ENCODE peak calls at places on chromosomes 4 and X, in four cellular contexts. T is OCI-LY7, V is fibroblast of lung, E is mucosa of descending colon. Q is an unnamed sample.

GRCh38 chrX:129318375-129318774 is 204.9 kb downstream of the SMARCA1 start:
- DNase-seq in V (peak), E (no peak), T (peak), Q (no peak)

GRCh38 chrX:17081535-17081934 is 135.1 kb downstream of the REPS2 start:
- DNase-seq in E (no peak), V (peak), T (no peak), Q (no peak)

GRCh38 chr4:90357117-90357710 is 230.0 kb downstream of the CCSER1 start:
- DNase-seq in V (peak), T (peak), E (no peak), Q (peak)

GRCh38 chr4:80500593-80500992 is 165.1 kb downstream of the CFAP299 start:
- DNase-seq in E (no peak), V (no peak), T (peak), Q (peak)

GRCh38 chrX:133523526-133523925 is 108.2 kb upstream of the GPC4 start:
- DNase-seq in V (no peak), E (no peak), T (no peak), Q (no peak)

GRCh38 chr4:128974203-128974602 is 119.1 kb downstream of the SCLT1 start:
- DNase-seq in E (no peak), T (no peak), V (peak), Q (no peak)

GRCh38 chr4:53019485-53020382 is 157.6 kb downstream of the RASL11B start:
- DNase-seq in E (no peak), T (no peak), V (peak), Q (peak)

GRCh38 chr4:186557486-186557885 is 2.1 kb upstream of the MTNR1A start:
- DNase-seq in V (peak), T (no peak), E (no peak), Q (peak)

GRCh38 chrX:48600226-48600625 is 2.9 kb downstream of the WDR13 start:
- DNase-seq in E (no peak), T (no peak), V (no peak), Q (no peak)

GRCh38 chr4:47839259-47839658 is 1.4 kb upstream of the CORIN start:
- DNase-seq in E (no peak), T (peak), V (peak), Q (no peak)

GRCh38 chr4:13982008-13982407 is 354.5 kb upstream of the BOD1L1 start:
- DNase-seq in E (no peak), V (no peak), T (no peak), Q (no peak)

GRCh38 chrX:154793084-154793483 is 12.2 kb downstream of the MPP1 start:
- DNase-seq in T (no peak), E (no peak), V (no peak), Q (no peak)

GRCh38 chrX:12970691-12971202 is 4.2 kb upstream of the TMSB4X start:
- DNase-seq in T (no peak), V (peak), E (no peak), Q (peak)

GRCh38 chr4:137532869-137533236 is 559 bp upstream of the PCDH18 start:
- DNase-seq in E (no peak), T (no peak), V (peak), Q (no peak)

GRCh38 chr4:137530176-137530575 is 2.1 kb downstream of the PCDH18 start:
- DNase-seq in T (no peak), V (peak), E (no peak), Q (peak)

GRCh38 chr4:137529432-137529831 is 2.9 kb downstream of the PCDH18 start:
- DNase-seq in E (no peak), T (no peak), V (peak), Q (no peak)

GRCh38 chr4:137531951-137532868 is at the start of gene PCDH18:
- DNase-seq in E (peak), V (peak), T (no peak), Q (peak)

DNA sequence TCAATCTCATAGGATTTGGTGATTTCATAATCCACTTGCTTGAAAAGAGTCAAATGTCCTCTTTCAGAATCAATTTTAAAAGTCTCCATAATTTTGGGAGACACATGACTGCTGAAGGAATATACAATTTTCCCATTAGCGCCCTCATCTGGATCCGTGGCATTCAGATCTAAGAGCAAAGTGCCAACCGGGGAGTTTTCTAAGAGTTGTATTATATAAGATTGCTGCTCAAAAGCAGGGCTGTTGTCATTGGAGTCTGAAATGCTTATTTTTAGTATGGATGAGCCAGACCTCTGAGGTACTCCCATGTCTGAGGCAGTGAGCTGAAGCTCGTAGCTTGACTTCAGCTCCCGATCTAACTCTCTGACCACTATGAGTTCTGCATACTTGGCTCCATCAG is 1.2 kb downstream of the PCDH18 start:
- DNase-seq in T (no peak), E (no peak), V (peak), Q (no peak)
- H3K4me3 ChIP-seq in T (no peak), E (no peak), V (peak), Q (peak)

GRCh38 chrX:39418132-39418935 is 617.1 kb downstream of the MID1IP1 start:
- DNase-seq in T (no peak), E (no peak), V (peak), Q (no peak)
- H3K4me3 ChIP-seq in T (no peak), E (no peak), V (no peak), Q (no peak)

GRCh38 chrX:110008001-110008635 is 5.2 kb downstream of the TMEM164 start:
- DNase-seq in T (no peak), E (no peak), V (no peak), Q (no peak)

GRCh38 chrX:110015915-110016314 is 13.0 kb downstream of the TMEM164 start:
- DNase-seq in T (no peak), E (no peak), V (no peak), Q (peak)

GRCh38 chrX:110012818-110013484 is 10.0 kb downstream of the TMEM164 start:
- DNase-seq in V (no peak), T (no peak), E (no peak), Q (no peak)

GRCh38 chrX:110015027-110015426 is 12.1 kb downstream of the TMEM164 start:
- DNase-seq in E (no peak), T (no peak), V (no peak), Q (no peak)

DNA sequence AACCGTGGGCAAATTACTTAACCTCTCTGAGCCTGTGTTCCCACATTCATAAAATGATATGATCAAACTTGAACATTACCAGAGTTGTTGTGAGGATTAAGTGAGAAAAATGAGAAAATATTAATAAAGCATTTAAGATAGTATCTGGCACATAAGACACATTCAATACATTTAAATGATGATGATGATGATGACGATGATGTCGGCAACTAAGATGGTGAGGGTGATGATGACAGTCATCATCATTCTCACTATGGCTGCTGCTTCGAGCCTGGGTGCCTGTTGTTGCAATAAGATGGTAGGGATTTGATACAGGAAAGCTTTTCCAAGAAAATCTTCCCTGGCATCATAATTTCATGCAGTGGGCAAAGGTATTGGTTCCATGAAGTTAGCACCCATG is 11.1 kb downstream of the TMEM164 start:
- DNase-seq in V (no peak), T (no peak), E (no peak), Q (no peak)
- H3K4me3 ChIP-seq in V (no peak), T (no peak), E (no peak), Q (no peak)

DNA sequence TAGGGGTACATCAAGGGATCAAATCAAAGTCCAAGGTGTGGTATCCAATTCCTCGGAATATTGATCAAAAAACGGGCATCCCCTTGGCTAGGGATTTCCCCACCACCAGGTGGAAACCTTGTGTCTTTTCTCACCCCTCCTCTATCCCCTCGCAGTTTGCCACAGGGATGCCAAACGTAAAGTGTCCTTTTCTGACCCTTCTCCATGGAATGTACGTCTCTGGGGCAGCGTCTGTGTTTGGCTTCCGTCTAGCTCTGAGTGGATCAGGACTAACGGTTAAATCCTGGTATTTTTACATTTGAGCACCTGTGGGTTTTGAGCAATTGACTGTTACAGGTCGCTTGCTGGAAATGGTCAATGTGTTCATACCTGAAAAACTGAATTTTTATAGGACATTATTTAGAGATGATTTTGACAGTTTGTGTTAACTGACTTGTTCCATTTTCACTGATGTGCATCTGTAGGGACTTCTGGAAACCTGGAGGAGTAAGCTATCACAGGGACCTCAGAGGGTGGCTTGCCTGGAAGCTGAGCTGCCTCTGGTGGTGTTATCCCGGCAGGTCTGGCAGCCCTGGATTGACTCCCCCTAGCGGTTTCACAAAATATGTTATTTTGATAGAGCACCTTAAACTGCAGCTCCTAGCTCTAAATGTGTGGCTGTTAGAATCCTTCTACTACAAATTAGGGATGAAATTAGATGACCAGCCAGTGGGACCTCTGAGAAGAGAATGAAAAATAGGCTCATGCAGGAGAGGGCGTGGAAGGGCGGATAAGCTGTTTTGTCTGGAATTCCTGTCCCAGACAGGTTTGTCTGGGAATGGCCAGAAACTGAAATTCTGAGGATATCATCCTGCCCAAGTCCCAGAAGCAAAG is 8.8 kb upstream of the MGST2 start:
- DNase-seq in E (no peak), T (peak), V (peak), Q (no peak)
- H3K4me3 ChIP-seq in E (no peak), T (no peak), V (no peak), Q (no peak)

GRCh38 chrX:104681214-104681613 is 115.2 kb downstream of the IL1RAPL2 start:
- DNase-seq in V (no peak), E (no peak), T (no peak), Q (no peak)

GRCh38 chrX:104684077-104684476 is 118.1 kb downstream of the IL1RAPL2 start:
- DNase-seq in E (no peak), V (no peak), T (no peak), Q (no peak)

GRCh38 chrX:104679175-104679574 is 113.2 kb downstream of the IL1RAPL2 start:
- DNase-seq in T (no peak), V (no peak), E (no peak), Q (no peak)
- H3K4me3 ChIP-seq in T (no peak), V (no peak), E (no peak), Q (no peak)

Q was measured in skeletal muscle cell.